ENCODE peak calls at places on chromosomes 13 and 19, in eight cellular contexts. One of them, this sample, is unnamed.

GRCh38 chr19:6519289-6519688 is 11.5 kb upstream of the TNFSF9 start:
- DNase-seq in EH: peak
- DNase-seq in stimulated activated CD8-positive, alpha-beta memory T cell treated with anti-CD3 and anti-CD28 coated beads, Interleukin-2, amount 100 ng/mL, for 1 hour: no peak
- DNase-seq in T follicular helper cell: no peak
- DNase-seq in progenitor cell of endocrine pancreas: no peak
- DNase-seq in psoas muscle: no peak
- DNase-seq in fibroblast of the aortic adventitia: peak
- DNase-seq in left colon: no peak
- DNase-seq in this sample: no peak

GRCh38 chr19:49059056-49059455 is 1.5 kb upstream of the CGB7 start:
- DNase-seq in psoas muscle: no peak
- DNase-seq in progenitor cell of endocrine pancreas: no peak
- DNase-seq in fibroblast of the aortic adventitia: no peak
- DNase-seq in EH: no peak
- DNase-seq in stimulated activated CD8-positive, alpha-beta memory T cell treated with anti-CD3 and anti-CD28 coated beads, Interleukin-2, amount 100 ng/mL, for 1 hour: no peak
- DNase-seq in T follicular helper cell: no peak
- DNase-seq in left colon: no peak
- DNase-seq in this sample: no peak

GRCh38 chr19:19067276-19068072 is 3.7 kb downstream of the SLC25A42 start:
- DNase-seq in T follicular helper cell: no peak
- DNase-seq in EH: no peak
- DNase-seq in progenitor cell of endocrine pancreas: no peak
- DNase-seq in psoas muscle: peak
- DNase-seq in fibroblast of the aortic adventitia: peak
- DNase-seq in stimulated activated CD8-positive, alpha-beta memory T cell treated with anti-CD3 and anti-CD28 coated beads, Interleukin-2, amount 100 ng/mL, for 1 hour: no peak
- DNase-seq in left colon: no peak
- DNase-seq in this sample: no peak

GRCh38 chr13:82176761-82177160 is 1705.5 kb downstream of the SLITRK1 start:
- DNase-seq in stimulated activated CD8-positive, alpha-beta memory T cell treated with anti-CD3 and anti-CD28 coated beads, Interleukin-2, amount 100 ng/mL, for 1 hour: no peak
- DNase-seq in EH: no peak
- DNase-seq in T follicular helper cell: no peak
- DNase-seq in left colon: no peak
- DNase-seq in psoas muscle: no peak
- DNase-seq in fibroblast of the aortic adventitia: no peak
- DNase-seq in progenitor cell of endocrine pancreas: no peak
- DNase-seq in this sample: no peak

GRCh38 chr13:65841156-65841555 is 1389.0 kb downstream of the PCDH9 start:
- DNase-seq in psoas muscle: no peak
- DNase-seq in EH: no peak
- DNase-seq in left colon: no peak
- DNase-seq in fibroblast of the aortic adventitia: peak
- DNase-seq in progenitor cell of endocrine pancreas: no peak
- DNase-seq in T follicular helper cell: no peak
- DNase-seq in stimulated activated CD8-positive, alpha-beta memory T cell treated with anti-CD3 and anti-CD28 coated beads, Interleukin-2, amount 100 ng/mL, for 1 hour: no peak
- DNase-seq in this sample: no peak

GRCh38 chr13:105642511-105642958 is 892.9 kb downstream of the EFNB2 start:
- DNase-seq in T follicular helper cell: no peak
- DNase-seq in progenitor cell of endocrine pancreas: no peak
- DNase-seq in fibroblast of the aortic adventitia: no peak
- DNase-seq in psoas muscle: no peak
- DNase-seq in stimulated activated CD8-positive, alpha-beta memory T cell treated with anti-CD3 and anti-CD28 coated beads, Interleukin-2, amount 100 ng/mL, for 1 hour: no peak
- DNase-seq in left colon: no peak
- DNase-seq in EH: peak
- DNase-seq in this sample: no peak

GRCh38 chr19:31897292-31897691 is 448.1 kb upstream of the ZNF507 start:
- DNase-seq in stimulated activated CD8-positive, alpha-beta memory T cell treated with anti-CD3 and anti-CD28 coated beads, Interleukin-2, amount 100 ng/mL, for 1 hour: no peak
- DNase-seq in left colon: no peak
- DNase-seq in fibroblast of the aortic adventitia: no peak
- DNase-seq in psoas muscle: no peak
- DNase-seq in EH: no peak
- DNase-seq in T follicular helper cell: no peak
- DNase-seq in progenitor cell of endocrine pancreas: no peak
- DNase-seq in this sample: no peak

GRCh38 chr13:23510979-23511735 is 59.1 kb upstream of the TNFRSF19 start:
- DNase-seq in progenitor cell of endocrine pancreas: no peak
- DNase-seq in fibroblast of the aortic adventitia: no peak
- DNase-seq in stimulated activated CD8-positive, alpha-beta memory T cell treated with anti-CD3 and anti-CD28 coated beads, Interleukin-2, amount 100 ng/mL, for 1 hour: no peak
- DNase-seq in psoas muscle: no peak
- DNase-seq in EH: peak
- DNase-seq in T follicular helper cell: no peak
- DNase-seq in left colon: no peak
- DNase-seq in this sample: no peak

GRCh38 chr19:33290956-33291622 is 11.2 kb downstream of the CEBPA start:
- DNase-seq in stimulated activated CD8-positive, alpha-beta memory T cell treated with anti-CD3 and anti-CD28 coated beads, Interleukin-2, amount 100 ng/mL, for 1 hour: no peak
- DNase-seq in psoas muscle: no peak
- DNase-seq in progenitor cell of endocrine pancreas: no peak
- DNase-seq in left colon: no peak
- DNase-seq in fibroblast of the aortic adventitia: no peak
- DNase-seq in T follicular helper cell: no peak
- DNase-seq in EH: no peak
- DNase-seq in this sample: no peak

GRCh38 chr19:44476559-44477408 is 23.5 kb downstream of the ZNF180 start:
- DNase-seq in progenitor cell of endocrine pancreas: no peak
- DNase-seq in fibroblast of the aortic adventitia: peak
- DNase-seq in psoas muscle: no peak
- DNase-seq in stimulated activated CD8-positive, alpha-beta memory T cell treated with anti-CD3 and anti-CD28 coated beads, Interleukin-2, amount 100 ng/mL, for 1 hour: no peak
- DNase-seq in left colon: no peak
- DNase-seq in T follicular helper cell: no peak
- DNase-seq in EH: peak
- DNase-seq in this sample: no peak

GRCh38 chr13:99982741-99983400 is 1.3 kb downstream of the ZIC2 start:
- DNase-seq in stimulated activated CD8-positive, alpha-beta memory T cell treated with anti-CD3 and anti-CD28 coated beads, Interleukin-2, amount 100 ng/mL, for 1 hour: no peak
- DNase-seq in fibroblast of the aortic adventitia: no peak
- DNase-seq in psoas muscle: no peak
- DNase-seq in T follicular helper cell: no peak
- DNase-seq in progenitor cell of endocrine pancreas: no peak
- DNase-seq in EH: no peak
- DNase-seq in left colon: no peak
- DNase-seq in this sample: no peak

This sample was measured in effector CD8-positive, alpha-beta T cell.